ENCODE peak calls at places on chromosomes 16 and 17, in five cellular contexts. W is epithelial cell of esophagus, Z is Panc1, N is activated B cell treated with CpG ODN at 0.5 μM for 24 hours, A is kidney. K is an unnamed sample.
A peak's percentile ranks its signal among the peaks of the same experiment; 100 is the strongest.

GRCh38 chr17:70655179-70655578 is 485.8 kb downstream of the KCNJ2 start:
- DNase-seq in N (no peak), Z (no peak), A (no peak), W (no peak), K (no peak)

GRCh38 chr16:64629622-64630021 is 492.2 kb downstream of the CDH11 start:
- DNase-seq in Z (no peak), A (no peak), N (no peak), W (peak; percentile 34), K (peak; percentile 82)

GRCh38 chr16:85912271-85912974 is 13.5 kb downstream of the IRF8 start:
- DNase-seq in W (no peak), A (peak; percentile 84), Z (no peak), N (no peak), K (no peak)

GRCh38 chr17:82153745-82154375 is 55.8 kb upstream of the FASN start:
- DNase-seq in A (peak; percentile 88), N (peak; percentile 71), W (peak; percentile 75), Z (peak; percentile 28), K (peak; percentile 78)

GRCh38 chr16:61879-62281 is 8.3 kb downstream of the SNRNP25 start:
- DNase-seq in A (no peak), N (no peak), Z (no peak), W (no peak), K (no peak)

GRCh38 chr17:76140661-76141211 is 309 bp downstream of the FOXJ1 start:
- DNase-seq in Z (no peak), N (no peak), A (no peak), W (no peak), K (no peak)

GRCh38 chr17:5220074-5220473 is 14.6 kb downstream of the SCIMP start:
- DNase-seq in W (no peak), Z (no peak), A (no peak), N (no peak), K (no peak)

GRCh38 chr16:2284001-2284770 is 16.3 kb upstream of the RNPS1 start:
- DNase-seq in Z (no peak), W (no peak), N (no peak), A (no peak), K (no peak)

DNA sequence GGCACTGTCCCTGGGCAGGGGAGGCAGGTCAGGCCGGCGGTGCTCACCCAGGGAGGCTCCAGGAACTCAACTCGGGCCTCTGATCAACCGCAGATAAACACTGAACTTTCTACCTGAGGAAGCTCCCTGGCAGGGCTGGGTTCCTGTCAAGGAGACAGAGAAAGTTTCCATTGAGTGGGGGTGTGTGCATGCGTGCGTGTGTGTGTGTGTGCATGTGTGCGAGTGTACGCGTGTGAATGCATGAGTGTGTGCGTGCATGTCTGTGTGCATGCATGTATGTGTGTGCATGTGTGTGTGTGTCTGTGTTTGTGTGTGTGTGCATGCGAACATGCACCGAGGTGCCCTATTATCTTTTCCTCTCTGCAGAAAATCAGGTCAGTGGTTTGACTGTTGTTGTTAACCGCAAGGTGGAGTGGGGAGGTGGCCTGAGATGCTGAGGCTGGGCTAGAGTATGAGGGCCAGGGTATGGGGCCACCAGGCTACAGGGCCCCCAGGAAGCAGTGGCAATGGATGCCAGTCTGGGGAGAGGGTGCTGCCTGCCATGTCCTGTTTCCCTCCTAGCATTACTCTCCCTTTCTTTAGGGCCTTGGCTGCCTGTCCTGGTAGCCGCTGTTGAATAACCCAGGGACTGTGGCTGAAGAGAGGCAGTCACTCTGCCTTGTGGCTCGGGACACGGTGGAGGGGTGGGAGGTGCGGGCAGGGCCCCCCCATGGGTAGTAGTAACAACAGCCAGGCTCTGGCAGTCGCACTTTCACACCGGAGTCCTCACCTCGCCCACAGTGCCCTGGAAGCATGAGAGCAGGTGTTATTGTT is 24.0 kb downstream of the CCR7 start:
- DNase-seq in Z (no peak), N (peak; percentile 25), A (peak; percentile 64), W (no peak), K (no peak)
- TF ChIP-seq CTCF in Z (no peak), N (no peak), A (no peak), W (no peak), K (no peak)

DNA sequence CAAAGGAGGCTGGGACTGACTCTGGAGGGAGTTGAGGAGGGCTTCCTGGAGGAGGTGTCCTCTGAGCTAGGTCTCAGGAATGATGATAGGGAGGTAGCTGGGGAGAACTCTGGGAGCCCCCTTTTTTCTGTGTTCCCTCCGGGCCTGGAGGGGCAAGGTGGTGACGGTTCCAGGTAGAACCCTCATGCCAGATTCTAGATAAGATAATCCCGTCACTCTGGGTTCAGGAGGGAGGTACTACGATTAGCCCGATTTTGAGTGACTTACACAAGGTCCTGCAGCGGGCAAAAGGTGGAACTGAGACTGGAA is 18.7 kb upstream of the ADGRG3 start:
- DNase-seq in N (no peak), W (no peak), A (no peak), Z (no peak), K (no peak)
- TF ChIP-seq CTCF in N (no peak), W (no peak), A (no peak), Z (peak; percentile 52), K (no peak)

DNA sequence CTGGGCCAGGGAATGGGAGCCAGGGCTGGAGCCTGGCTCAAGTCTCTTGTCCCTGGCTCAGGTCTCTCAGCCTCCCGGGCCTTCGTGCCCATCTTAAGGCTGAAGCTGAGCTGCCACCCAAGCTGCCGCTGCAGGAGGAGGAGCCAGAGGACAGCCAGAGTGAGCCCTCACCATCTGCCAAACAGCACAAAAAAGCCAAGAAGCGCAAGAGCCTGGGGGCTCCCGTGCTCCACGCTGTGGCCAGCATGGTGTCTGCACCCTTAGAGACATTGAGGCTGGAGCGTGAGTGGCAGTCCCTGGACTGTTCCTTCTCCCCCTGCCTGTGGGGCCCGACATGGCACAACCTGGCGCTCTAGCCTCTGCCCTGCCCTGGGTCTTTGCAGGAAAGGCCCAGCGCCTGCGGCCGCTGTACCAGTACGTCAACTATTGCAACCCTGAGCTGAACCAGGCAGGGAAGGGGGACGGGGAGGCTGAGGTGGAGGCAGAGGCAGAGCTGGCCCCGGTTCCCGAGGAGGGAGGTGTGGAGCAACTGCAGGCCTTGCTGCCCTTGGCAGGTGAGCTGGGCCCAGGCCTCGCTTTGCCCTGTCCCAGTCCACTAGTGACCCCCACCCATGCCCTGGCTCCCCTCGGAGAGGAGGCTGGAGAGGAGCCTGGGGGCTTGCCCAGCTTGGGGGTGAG is 1.3 kb downstream of the C16orf86 start:
- DNase-seq in Z (peak; percentile 60), W (peak; percentile 88), A (peak; percentile 93), N (peak; percentile 66), K (peak; percentile 82)
- TF ChIP-seq CTCF in Z (peak; percentile 81), W (peak; percentile 85), A (peak; percentile 84), N (no peak), K (peak; percentile 63)

GRCh38 chr16:72139908-72140307 is 32.0 kb downstream of the PMFBP1 start:
- DNase-seq in Z (no peak), N (no peak), A (no peak), W (no peak), K (no peak)
- TF ChIP-seq CTCF in Z (no peak), N (no peak), A (no peak), W (no peak), K (no peak)

GRCh38 chr17:6713130-6713917 is at the start of gene SLC13A5:
- DNase-seq in Z (no peak), N (peak; percentile 21), A (no peak), W (peak; percentile 35), K (no peak)
- TF ChIP-seq CTCF in Z (peak; percentile 73), N (no peak), A (no peak), W (peak; percentile 17), K (no peak)

GRCh38 chr16:74726056-74726455 is 25.4 kb upstream of the MLKL start:
- DNase-seq in N (no peak), A (no peak), Z (no peak), W (no peak), K (no peak)

GRCh38 chr16:74724820-74725549 is 24.3 kb upstream of the MLKL start:
- DNase-seq in N (no peak), W (peak; percentile 78), Z (no peak), A (peak; percentile 53), K (peak; percentile 68)

GRCh38 chr16:74725641-74726040 is 25.0 kb upstream of the MLKL start:
- DNase-seq in Z (no peak), N (no peak), A (no peak), W (no peak), K (no peak)

GRCh38 chr16:74727903-74728302 is 27.2 kb upstream of the MLKL start:
- DNase-seq in W (no peak), A (no peak), Z (no peak), N (no peak), K (no peak)

GRCh38 chr16:74726736-74727135 is 26.1 kb upstream of the MLKL start:
- DNase-seq in N (no peak), W (no peak), Z (no peak), A (no peak), K (peak; percentile 51)
- TF ChIP-seq CTCF in N (no peak), W (peak; percentile 40), Z (peak; percentile 79), A (no peak), K (peak; percentile 54)

GRCh38 chr17:43092891-43093290 is 32.3 kb downstream of the BRCA1 start:
- DNase-seq in A (no peak), N (no peak), Z (no peak), W (no peak), K (no peak)
- TF ChIP-seq CTCF in A (no peak), N (no peak), Z (no peak), W (no peak), K (no peak)

GRCh38 chr16:56260378-56260987 is 69.2 kb downstream of the GNAO1 start:
- DNase-seq in A (no peak), N (no peak), Z (no peak), W (no peak), K (no peak)
- TF ChIP-seq CTCF in A (no peak), N (no peak), Z (no peak), W (no peak), K (no peak)

DNA sequence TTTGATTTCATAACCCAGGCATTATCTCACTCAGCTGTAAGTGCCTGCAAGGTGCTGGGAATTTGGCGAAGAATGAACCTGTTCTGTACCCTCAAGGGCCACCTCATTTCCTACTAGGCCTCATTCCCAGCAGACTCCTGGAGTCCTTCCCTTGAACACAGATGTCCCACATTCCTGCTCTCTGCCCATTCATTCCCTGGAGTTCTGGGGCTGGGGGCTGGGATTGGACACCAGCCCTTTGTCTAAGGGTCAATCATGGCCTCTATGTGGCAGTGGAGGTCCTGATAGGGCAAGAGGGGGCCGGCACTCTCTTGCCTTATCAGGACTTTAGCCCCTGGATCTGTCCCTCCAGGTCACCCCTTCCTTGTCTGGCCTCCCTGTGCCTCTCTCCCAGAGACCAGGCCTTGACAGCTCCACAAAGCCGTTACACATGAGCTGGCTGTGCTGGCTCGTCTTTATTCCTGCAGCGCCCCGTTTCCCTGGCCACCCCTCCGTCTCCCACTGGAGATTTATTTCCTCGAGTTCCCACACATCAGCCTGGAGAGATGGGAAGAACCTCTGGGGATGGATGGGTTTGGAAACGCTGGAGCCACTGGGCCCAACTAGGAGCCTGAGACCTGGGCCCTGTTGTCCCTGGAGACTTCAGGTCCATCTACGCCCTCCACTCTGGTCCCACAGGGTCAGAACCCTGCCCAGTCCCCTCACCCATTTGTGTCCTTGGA is 920 bp upstream of the GFAP start:
- DNase-seq in Z (no peak), N (no peak), W (peak; percentile 38), A (no peak), K (peak; percentile 72)
- TF ChIP-seq CTCF in Z (no peak), N (no peak), W (no peak), A (no peak), K (no peak)